ENCODE peak calls at places on chromosomes 6 and 20, in four cellular contexts. Q is GDM1, C is Caki2, O is mesendoderm. A is an unnamed sample.

GRCh38 chr6:116682334-116682712 is 1.3 kb downstream of the KPNA5 start:
- DNase-seq in C (peak), O (peak), Q (peak), A (no peak)

GRCh38 chr6:48449002-48449401 is 338.0 kb upstream of the PTCHD4 start:
- DNase-seq in C (no peak), Q (no peak), O (peak), A (no peak)

GRCh38 chr20:7608246-7608645 is 332.0 kb downstream of the HAO1 start:
- DNase-seq in C (peak), O (peak), Q (no peak), A (no peak)

GRCh38 chr20:9740486-9740885 is 98.4 kb downstream of the PAK5 start:
- DNase-seq in Q (no peak), O (no peak), C (no peak), A (no peak)

GRCh38 chr6:13288481-13288880 is 39.9 kb downstream of the TBC1D7 start:
- DNase-seq in C (no peak), Q (no peak), O (no peak), A (no peak)

GRCh38 chr6:169881398-169881797 is 130.0 kb downstream of the ERMARD start:
- DNase-seq in O (no peak), Q (no peak), C (no peak), A (no peak)

GRCh38 chr6:33013608-33014007 is 4.2 kb upstream of the HLA-DOA start:
- DNase-seq in C (no peak), Q (no peak), O (peak), A (no peak)

GRCh38 chr20:45303586-45304463 is 2.8 kb upstream of the RBPJL start:
- DNase-seq in Q (no peak), O (no peak), C (no peak), A (no peak)

GRCh38 chr6:128725271-128726233 is 157.4 kb upstream of the LAMA2 start:
- DNase-seq in O (peak), C (peak), Q (no peak), A (peak)

GRCh38 chr6:130313206-130313605 is 52.6 kb upstream of the TMEM200A start:
- DNase-seq in O (peak), C (no peak), Q (no peak), A (no peak)

GRCh38 chr20:51458751-51459439 is 83.6 kb downstream of the NFATC2 start:
- DNase-seq in Q (no peak), O (no peak), C (no peak), A (no peak)

GRCh38 chr6:150813319-150813992 is 52.0 kb upstream of the MTHFD1L start:
- DNase-seq in Q (no peak), C (peak), O (peak), A (no peak)